ENCODE peak calls at places on chromosomes 16 and 17, in six cellular contexts. I is heart right ventricle; Y is heart left ventricle; X is stomach; O is transverse colon; H is CD8-positive, alpha-beta T cell. A is an unnamed sample. For H3K4me1, the result is how much of the 10 kb centered on the place peaks cover.

GRCh38 chr17:64702815-64703214 is 40.7 kb upstream of the SMURF2 start:
- DNase-seq in I (no peak), Y (no peak), X (no peak), O (no peak), H (no peak), A (no peak)

GRCh38 chr16:21160276-21160675 is 1.8 kb downstream of the LDAF1 start:
- DNase-seq in I (no peak), Y (no peak), X (no peak), O (no peak), H (no peak), A (no peak)

GRCh38 chr16:11742041-11742535 is 569 bp downstream of the TXNDC11 start:
- DNase-seq in I (peak), Y (peak), X (peak), O (peak), H (peak), A (peak)

GRCh38 chr17:50423553-50424159 is 2.4 kb upstream of the ACSF2 start:
- DNase-seq in I (no peak), Y (no peak), X (no peak), O (no peak), H (no peak), A (peak)

GRCh38 chr17:83113381-83113780 is 34.0 kb downstream of the METRNL start:
- DNase-seq in I (no peak), Y (no peak), X (no peak), O (no peak), H (no peak), A (no peak)

GRCh38 chr16:49889725-49890397 is 33.9 kb upstream of the ZNF423 start:
- DNase-seq in I (no peak), Y (no peak), X (no peak), O (no peak), H (no peak), A (no peak)

GRCh38 chr16:49092704-49093103 is 188.9 kb downstream of the CBLN1 start:
- DNase-seq in I (no peak), Y (no peak), X (no peak), O (no peak), H (no peak), A (no peak)

GRCh38 chr16:54805648-54806047 is 125.0 kb upstream of the IRX5 start:
- DNase-seq in I (no peak), Y (no peak), X (no peak), O (no peak), H (no peak), A (no peak)

GRCh38 chr17:35609831-35610230 is 22.7 kb downstream of the AP2B1 start:
- DNase-seq in I (no peak), Y (no peak), X (no peak), O (no peak), H (no peak), A (no peak)

GRCh38 chr16:64417711-64418227 is 704.1 kb downstream of the CDH11 start:
- DNase-seq in I (no peak), Y (no peak), X (no peak), O (no peak), H (no peak), A (no peak)

GRCh38 chr17:283911-284675 is 68.5 kb downstream of the RPH3AL start:
- DNase-seq in I (no peak), Y (no peak), X (no peak), O (no peak), H (no peak), A (peak)

GRCh38 chr17:50950002-50950877 is 84.1 kb upstream of the TOB1 start:
- DNase-seq in I (peak), Y (peak), X (peak), O (peak), H (peak), A (peak)

GRCh38 chr17:52027620-52028019 is 130.9 kb downstream of the CA10 start:
- DNase-seq in I (no peak), Y (no peak), X (no peak), O (no peak), H (no peak), A (no peak)

GRCh38 chr16:16143038-16143763 is 80.1 kb downstream of the ABCC6 start:
- DNase-seq in I (no peak), Y (no peak), X (no peak), O (no peak), H (no peak), A (no peak)
- TF ChIP-seq CTCF in I (peak), Y (peak), X (no peak), O (no peak), H (no peak), A (peak)

GRCh38 chr17:75856062-75856681 is 1.0 kb upstream of the WBP2 start:
- DNase-seq in I (no peak), Y (no peak), X (peak), O (peak), H (no peak), A (no peak)
- H3K4me1 ChIP-seq in I (half or more), Y (under half), X (under half), O (under half), H (under half), A (under half)

GRCh38 chr16:89973235-89973634 is 24.7 kb downstream of the DEF8 start:
- DNase-seq in I (no peak), Y (no peak), X (no peak), O (no peak), H (no peak), A (no peak)
- TF ChIP-seq CTCF in I (no peak), Y (no peak), X (no peak), O (no peak), H (no peak), A (no peak)

DNA sequence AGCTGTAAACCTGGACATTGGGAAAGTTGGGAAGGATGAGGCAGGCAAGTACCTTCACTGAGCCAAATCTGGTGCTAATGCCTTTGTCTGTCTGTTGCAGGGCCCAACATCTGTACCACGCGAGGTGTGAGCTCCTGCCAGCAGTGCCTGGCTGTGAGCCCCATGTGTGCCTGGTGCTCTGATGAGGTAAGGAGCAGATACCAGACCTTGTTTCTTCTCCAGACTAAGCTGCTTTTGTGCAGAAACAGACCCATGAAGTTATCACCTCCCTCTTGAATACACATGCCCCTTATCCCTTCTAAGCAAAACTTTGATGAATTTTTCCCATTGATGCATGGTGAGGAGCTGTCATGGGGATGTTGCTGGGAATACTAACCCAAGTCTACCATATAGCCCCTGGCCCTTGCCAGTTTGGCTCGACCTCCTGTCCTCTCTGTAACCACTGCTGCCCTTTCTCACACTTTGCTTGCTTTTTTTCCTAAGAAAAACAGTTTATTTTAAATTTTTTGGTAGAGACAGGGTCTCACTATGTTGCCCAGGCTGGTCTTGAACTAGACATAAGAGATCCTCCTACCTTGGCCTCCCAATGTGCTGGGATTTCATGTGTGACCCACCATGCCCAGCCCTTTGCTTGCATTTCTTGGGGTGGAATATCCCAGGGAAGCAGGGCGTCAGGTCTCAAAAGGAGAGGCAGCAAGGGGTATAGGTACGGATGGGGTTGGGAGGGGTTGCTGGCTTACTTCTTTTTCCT is 20.9 kb downstream of the ITGB3 start:
- DNase-seq in I (no peak), Y (no peak), X (no peak), O (no peak), H (no peak), A (no peak)
- H3K4me1 ChIP-seq in I (half or more), Y (under half), X (under half), O (half or more), H (under half), A (under half)